ENCODE peak calls at places on chromosomes 13 and 19, in ten cellular contexts. D is GM23338; B is H7; I is GM23248; K is uterus; Z is Peyer's patch; Q is body of pancreas; V is CD8-positive, alpha-beta memory T cell; U is lower lobe of right lung; G is HAP-1. N is an unnamed sample.

GRCh38 chr19:3368441-3368795 is 2.0 kb downstream of the NFIC start:
- DNase-seq in D (no peak), G (no peak), K (no peak), V (no peak), U (no peak), I (peak; percentile 53), B (peak; percentile 75), Q (no peak), Z (no peak), N (no peak)

GRCh38 chr13:40445557-40445990 is 220.9 kb downstream of the FOXO1 start:
- DNase-seq in B (no peak), G (no peak), K (peak; percentile 41), V (peak; percentile 13), I (no peak), Z (peak; percentile 93), D (peak; percentile 14), U (peak; percentile 55), Q (peak; percentile 85), N (peak; percentile 20)

GRCh38 chr19:11496391-11497163 is 9.1 kb downstream of the ZNF653 start:
- DNase-seq in V (peak; percentile 44), K (peak; percentile 70), I (peak; percentile 91), Z (peak; percentile 60), B (peak; percentile 95), Q (peak; percentile 59), D (peak; percentile 89), U (peak; percentile 72), G (peak; percentile 57), N (peak; percentile 92)

GRCh38 chr19:34176581-34176980 is 4.3 kb downstream of the LSM14A start:
- DNase-seq in K (no peak), Z (no peak), U (no peak), G (no peak), V (no peak), I (no peak), D (no peak), B (no peak), Q (no peak), N (no peak)

GRCh38 chr19:16076154-16076957 is at the start of gene TPM4:
- DNase-seq in V (peak; percentile 79), Z (peak; percentile 80), K (peak; percentile 97), D (peak; percentile 95), I (peak; percentile 97), U (peak; percentile 95), B (peak; percentile 98), Q (peak; percentile 88), G (peak; percentile 90), N (peak; percentile 99)

GRCh38 chr19:10568444-10568825 is 344 bp downstream of the CDKN2D start:
- DNase-seq in Q (peak; percentile 50), Z (peak; percentile 45), V (no peak), K (no peak), D (peak; percentile 75), U (peak; percentile 73), B (no peak), G (peak; percentile 36), I (peak; percentile 72), N (no peak)

GRCh38 chr19:19594371-19594770 is 24.1 kb downstream of the PBX4 start:
- DNase-seq in V (no peak), Q (no peak), G (no peak), Z (no peak), I (no peak), D (no peak), U (no peak), B (no peak), K (no peak), N (no peak)

GRCh38 chr13:96229356-96229755 is 139.4 kb downstream of the HS6ST3 start:
- DNase-seq in Q (no peak), D (peak; percentile 72), Z (no peak), B (peak; percentile 8), I (peak; percentile 31), K (no peak), G (peak; percentile 21), U (no peak), V (no peak), N (no peak)

GRCh38 chr13:111267784-111268183 is 52.7 kb upstream of the TEX29 start:
- DNase-seq in Z (no peak), U (no peak), B (no peak), D (no peak), Q (no peak), G (no peak), V (no peak), I (peak; percentile 55), K (no peak), N (no peak)

GRCh38 chr13:93259527-93260080 is 33.0 kb downstream of the GPC6 start:
- DNase-seq in G (no peak), D (no peak), B (no peak), Z (no peak), U (no peak), K (no peak), V (no peak), Q (no peak), I (peak; percentile 38), N (no peak)

GRCh38 chr13:96903085-96903484 is 91.2 kb downstream of the OXGR1 start:
- DNase-seq in Q (no peak), B (no peak), I (no peak), K (no peak), V (no peak), Z (no peak), D (no peak), U (no peak), G (no peak), N (no peak)

GRCh38 chr19:1408300-1409203 is 1.2 kb downstream of the DAZAP1 start:
- DNase-seq in V (peak; percentile 66), I (peak; percentile 82), B (peak; percentile 83), U (peak; percentile 79), G (no peak), K (no peak), Q (peak; percentile 49), Z (peak; percentile 39), D (peak; percentile 59), N (no peak)

GRCh38 chr13:111961236-111961635 is 105.7 kb upstream of the SOX1 start:
- DNase-seq in V (no peak), I (no peak), G (no peak), Q (no peak), Z (no peak), U (no peak), B (no peak), K (no peak), D (no peak), N (no peak)

GRCh38 chr19:40716031-40716654 is 543 bp downstream of the COQ8B start:
- DNase-seq in D (no peak), K (peak; percentile 89), U (no peak), B (no peak), V (peak; percentile 39), G (no peak), I (peak; percentile 88), Q (no peak), Z (peak; percentile 16), N (peak; percentile 73)

GRCh38 chr19:39637891-39638290 is 17.8 kb upstream of the LGALS16 start:
- DNase-seq in Z (no peak), K (no peak), B (no peak), U (no peak), V (no peak), I (no peak), Q (no peak), D (no peak), G (no peak), N (no peak)

GRCh38 chr13:30022796-30023195 is 172.4 kb upstream of the UBL3 start:
- DNase-seq in K (no peak), U (no peak), G (no peak), V (no peak), B (no peak), Q (no peak), Z (no peak), D (no peak), I (no peak), N (no peak)

GRCh38 chr13:34469212-34469983 is 472.7 kb upstream of the NBEA start:
- DNase-seq in B (no peak), Q (peak; percentile 8), V (no peak), U (no peak), Z (no peak), D (no peak), G (no peak), K (no peak), I (no peak), N (no peak)

GRCh38 chr19:49884760-49885159 is 7.3 kb downstream of the TBC1D17 start:
- DNase-seq in D (no peak), Q (no peak), G (no peak), Z (no peak), B (no peak), I (no peak), V (no peak), K (no peak), U (no peak), N (no peak)
- H3K36me3 ChIP-seq in D (peaks cover 30% of the 10 kb centered on the region), Q (peaks cover 36% of the 10 kb centered on the region), G (peaks cover 42% of the 10 kb centered on the region), Z (peaks cover 4% of the 10 kb centered on the region), B (peaks cover 37% of the 10 kb centered on the region), I (peaks cover 17% of the 10 kb centered on the region), V (peaks cover 38% of the 10 kb centered on the region), K (no peaks in the 10 kb centered on the region), U (peaks cover 73% of the 10 kb centered on the region), N (peaks cover 51% of the 10 kb centered on the region)

GRCh38 chr19:4606181-4606580 is 33.1 kb upstream of the TNFAIP8L1 start:
- DNase-seq in Q (no peak), G (no peak), D (no peak), I (no peak), U (no peak), Z (no peak), V (no peak), K (no peak), B (peak; percentile 9), N (no peak)
- H3K27me3 ChIP-seq in Q (no peaks in the 10 kb centered on the region), G (no peaks in the 10 kb centered on the region), D (peaks cover 9% of the 10 kb centered on the region), I (peaks cover 19% of the 10 kb centered on the region), U (peaks cover 52% of the 10 kb centered on the region), Z (no peaks in the 10 kb centered on the region), V (peaks cover 5% of the 10 kb centered on the region), K (no peaks in the 10 kb centered on the region), B (no peaks in the 10 kb centered on the region), N (no peaks in the 10 kb centered on the region)

GRCh38 chr19:383922-384800 is 24.8 kb downstream of the C2CD4C start:
- DNase-seq in Q (peak; percentile 31), G (no peak), B (peak; percentile 94), U (peak; percentile 43), Z (peak; percentile 10), I (peak; percentile 25), K (no peak), D (peak; percentile 89), V (no peak), N (no peak)
- H3K4me3 ChIP-seq in Q (no peak overlapping the region), G (no peak overlapping the region), B (no peak overlapping the region), U (no peak overlapping the region), Z (no peak overlapping the region), I (no peak overlapping the region), K (no peak overlapping the region), D (no peak overlapping the region), V (no peak overlapping the region), N (no peak overlapping the region)

GRCh38 chr13:48068952-48069351 is 26.0 kb downstream of the MED4 start:
- DNase-seq in D (peak; percentile 9), I (no peak), B (no peak), Z (no peak), K (no peak), G (no peak), V (no peak), Q (no peak), U (no peak), N (no peak)

GRCh38 chr13:48070942-48071341 is 24.0 kb downstream of the MED4 start:
- DNase-seq in G (no peak), K (no peak), U (no peak), Q (no peak), I (no peak), B (no peak), D (no peak), V (no peak), Z (no peak), N (no peak)

GRCh38 chr13:48072304-48072703 is 22.6 kb downstream of the MED4 start:
- DNase-seq in U (no peak), I (no peak), K (no peak), Z (no peak), G (no peak), Q (no peak), D (no peak), B (no peak), V (no peak), N (no peak)

GRCh38 chr13:48068036-48068435 is 26.9 kb downstream of the MED4 start:
- DNase-seq in D (no peak), Z (no peak), U (no peak), B (no peak), G (peak; percentile 62), V (no peak), I (no peak), Q (no peak), K (no peak), N (no peak)

GRCh38 chr13:48069573-48069972 is 25.3 kb downstream of the MED4 start:
- DNase-seq in U (no peak), D (no peak), B (no peak), I (no peak), Q (no peak), G (no peak), Z (no peak), K (no peak), V (no peak), N (no peak)
- H3K36me3 ChIP-seq in U (peaks cover 34% of the 10 kb centered on the region), D (peaks cover 75% of the 10 kb centered on the region), B (peaks cover 32% of the 10 kb centered on the region), I (peaks cover 53% of the 10 kb centered on the region), Q (peaks cover 16% of the 10 kb centered on the region), G (peaks cover 57% of the 10 kb centered on the region), Z (no peaks in the 10 kb centered on the region), K (no peaks in the 10 kb centered on the region), V (peaks cover 21% of the 10 kb centered on the region), N (peaks cover 85% of the 10 kb centered on the region)

N was measured in MG63.